ENCODE peak calls at places on chromosomes 5 and 9, in seven cellular contexts. X, O, E, T, U, L and V are unnamed samples.

GRCh38 chr9:75992480-75993206 is 102.2 kb downstream of the PCSK5 start:
- DNase-seq in T (no peak), L (no peak), O (no peak), E (peak; percentile 21), X (no peak), U (no peak), V (no peak)

GRCh38 chr9:89808076-89808701 is 203.4 kb downstream of the GADD45G start:
- DNase-seq in L (no peak), T (no peak), X (peak; percentile 51), E (no peak), O (no peak), U (no peak), V (no peak)

GRCh38 chr5:135304352-135305221 is 94.4 kb downstream of the MACROH2A1 start:
- DNase-seq in X (peak; percentile 33), O (no peak), L (peak; percentile 6), E (no peak), T (no peak), U (no peak), V (no peak)

GRCh38 chr5:120873083-120873482 is 409.0 kb downstream of the PRR16 start:
- DNase-seq in X (peak; percentile 29), L (peak; percentile 4), E (peak; percentile 5), T (no peak), U (no peak), O (no peak), V (no peak)

GRCh38 chr9:114180701-114181582 is 25.6 kb downstream of the COL27A1 start:
- DNase-seq in U (no peak), O (no peak), X (peak; percentile 45), L (peak; percentile 79), E (no peak), T (no peak), V (no peak)

GRCh38 chr5:51860532-51861018 is 477.3 kb downstream of the ISL1 start:
- DNase-seq in T (no peak), O (peak; percentile 82), X (no peak), E (no peak), L (no peak), U (no peak), V (no peak)

GRCh38 chr5:143376911-143377838 is 26.3 kb downstream of the NR3C1 start:
- DNase-seq in L (peak; percentile 25), O (peak; percentile 78), X (peak; percentile 50), U (no peak), T (peak; percentile 77), E (peak; percentile 78), V (no peak)

GRCh38 chr9:13171261-13171660 is 108.2 kb downstream of the MPDZ start:
- DNase-seq in X (no peak), U (no peak), T (no peak), O (no peak), L (peak; percentile 37), E (no peak), V (no peak)

GRCh38 chr9:129145841-129146292 is 32.2 kb downstream of the IER5L start:
- DNase-seq in O (no peak), L (peak; percentile 98), E (no peak), T (peak; percentile 74), U (no peak), X (peak; percentile 98), V (no peak)

GRCh38 chr5:58066076-58066475 is 393.8 kb downstream of the PLK2 start:
- DNase-seq in E (no peak), O (no peak), U (no peak), T (no peak), L (no peak), X (no peak), V (no peak)

GRCh38 chr9:69078581-69078980 is 43.0 kb downstream of the FXN start:
- DNase-seq in O (no peak), X (peak; percentile 38), T (no peak), L (peak; percentile 94), E (no peak), U (no peak), V (no peak)

GRCh38 chr9:37105169-37105750 is 15.1 kb upstream of the ZCCHC7 start:
- DNase-seq in E (peak; percentile 27), T (no peak), U (no peak), L (no peak), O (no peak), X (no peak), V (no peak)

GRCh38 chr5:16930487-16930886 is 5.6 kb downstream of the MYO10 start:
- DNase-seq in X (peak; percentile 35), L (no peak), O (no peak), T (no peak), E (no peak), U (no peak), V (no peak)

GRCh38 chr5:66285343-66285942 is 141.3 kb downstream of the SREK1 start:
- DNase-seq in T (no peak), E (no peak), O (no peak), L (no peak), X (no peak), U (no peak), V (no peak)

GRCh38 chr9:93579711-93580516 is 3.5 kb downstream of the PHF2 start:
- DNase-seq in E (no peak), T (no peak), X (no peak), O (no peak), U (no peak), L (no peak), V (no peak)

GRCh38 chr5:168227973-168228615 is 63.4 kb upstream of the WWC1 start:
- DNase-seq in O (no peak), X (no peak), E (no peak), T (no peak), L (peak; percentile 50), U (no peak), V (no peak)

GRCh38 chr9:83620841-83621636 is 1.9 kb upstream of the IDNK start:
- DNase-seq in T (peak; percentile 71), O (peak; percentile 64), X (peak; percentile 53), L (peak; percentile 67), U (no peak), E (peak; percentile 60), V (peak; percentile 53)

GRCh38 chr5:140633081-140633471 is at the start of gene CD14:
- DNase-seq in X (peak; percentile 32), U (no peak), O (peak; percentile 43), L (peak; percentile 46), T (no peak), E (peak; percentile 77), V (no peak)

GRCh38 chr5:74514888-74515551 is 125.5 kb downstream of the ENC1 start:
- DNase-seq in X (no peak), O (no peak), E (no peak), U (no peak), T (no peak), L (no peak), V (no peak)

DNA sequence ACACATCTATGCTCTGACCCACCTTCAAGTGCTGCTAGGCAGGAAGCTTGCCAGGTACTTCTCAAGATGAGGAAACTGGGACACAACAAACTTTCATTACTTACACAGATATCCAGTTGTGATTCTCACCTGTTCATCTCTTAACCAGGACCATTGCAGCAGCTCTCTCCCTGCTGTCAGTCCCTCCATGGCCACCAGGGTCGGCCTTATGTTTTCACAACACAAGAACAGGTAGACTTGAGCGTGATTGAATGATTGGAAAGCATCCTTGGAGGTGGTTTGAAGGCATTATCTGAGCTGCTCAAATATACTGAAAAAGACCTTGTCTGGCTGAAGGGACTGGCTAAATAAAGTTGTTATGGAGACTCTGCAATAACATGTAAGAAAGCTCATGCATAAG is 94.4 kb downstream of the MTREX start:
- DNase-seq in E (peak; percentile 20), U (no peak), O (no peak), L (no peak), T (no peak), X (no peak), V (no peak)
- TF ChIP-seq CTCF in E (peak; percentile 40), U (no peak), O (peak; percentile 17), L (peak; percentile 38), T (peak; percentile 61), X (peak; percentile 28), V (peak; percentile 46)

DNA sequence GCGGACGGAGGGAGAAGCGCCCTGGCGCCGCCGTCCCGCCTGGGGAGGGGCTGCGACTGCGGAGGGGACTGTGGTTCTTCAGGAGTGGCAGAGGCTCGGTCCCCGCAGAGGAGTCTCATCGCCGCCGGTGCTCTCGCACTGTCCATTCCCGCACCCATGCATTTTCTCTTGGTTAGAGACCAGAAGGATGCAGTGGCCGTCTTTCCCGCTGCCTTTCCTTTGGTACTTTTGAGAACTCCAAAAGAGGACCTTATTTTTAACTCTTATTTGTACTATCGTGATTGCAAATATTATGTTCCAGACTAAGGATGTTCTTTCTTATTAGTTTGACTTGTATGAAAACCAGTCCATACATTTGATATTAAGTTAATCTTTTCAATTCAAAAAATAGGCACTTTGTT is 611 bp downstream of the ZFYVE16 start:
- DNase-seq in U (no peak), T (peak; percentile 76), E (peak; percentile 66), O (peak; percentile 52), L (peak; percentile 50), X (no peak), V (peak; percentile 68)
- TF ChIP-seq CTCF in U (no peak), T (no peak), E (peak; percentile 38), O (no peak), L (peak; percentile 40), X (peak; percentile 13), V (no peak)

DNA sequence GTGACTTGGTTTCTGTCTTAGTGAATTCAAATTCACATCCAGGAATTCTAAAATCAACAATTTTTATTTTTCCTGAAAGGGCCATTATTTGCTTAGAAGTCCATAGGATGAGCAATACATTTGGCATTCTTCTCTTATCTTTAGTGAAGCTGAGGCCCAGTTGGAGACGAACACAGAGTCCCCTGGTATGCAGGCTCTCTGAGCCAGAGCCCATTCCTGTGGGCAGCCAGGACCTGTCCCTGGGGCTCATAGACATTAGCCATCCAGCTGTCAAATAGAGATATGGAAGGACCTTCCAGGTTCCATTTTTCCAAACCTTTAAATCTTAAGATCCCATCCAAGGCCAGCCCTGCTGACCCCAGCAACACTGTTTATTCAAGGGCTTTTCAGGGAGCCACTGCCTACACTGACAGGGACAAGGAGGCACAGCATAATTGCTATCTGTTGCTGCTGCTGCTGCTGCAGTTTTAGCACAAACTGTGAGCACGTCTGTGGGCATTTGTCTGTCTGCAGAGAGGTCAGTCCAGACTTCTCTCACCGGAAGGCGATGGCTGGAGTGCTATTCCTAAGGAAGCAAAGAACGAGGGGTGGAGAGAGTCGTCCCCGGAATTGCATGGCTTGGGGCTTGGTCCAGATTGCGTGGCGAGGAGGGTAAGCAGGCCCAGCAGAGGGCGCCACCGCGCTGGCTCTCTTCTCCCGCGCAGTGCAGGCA is 639.0 kb downstream of the CCDC171 start:
- DNase-seq in O (peak; percentile 74), E (peak; percentile 57), X (peak; percentile 94), T (peak; percentile 84), L (peak; percentile 94), U (no peak), V (peak; percentile 86)
- TF ChIP-seq CTCF in O (peak; percentile 73), E (peak; percentile 84), X (peak; percentile 86), T (peak; percentile 90), L (peak; percentile 90), U (peak; percentile 17), V (peak; percentile 88)

GRCh38 chr5:153970496-153970895 is 68.2 kb downstream of the FAM114A2 start:
- DNase-seq in L (no peak), T (no peak), X (no peak), U (no peak), E (no peak), O (no peak), V (no peak)

GRCh38 chr5:153972240-153972639 is 66.5 kb downstream of the FAM114A2 start:
- DNase-seq in U (no peak), E (no peak), L (no peak), X (no peak), T (no peak), O (no peak), V (no peak)

GRCh38 chr5:153969563-153969895 is 69.2 kb downstream of the FAM114A2 start:
- DNase-seq in X (no peak), T (no peak), O (no peak), U (no peak), E (no peak), L (no peak), V (no peak)

GRCh38 chr5:153974813-153975163 is 63.9 kb downstream of the FAM114A2 start:
- DNase-seq in U (no peak), X (no peak), E (no peak), L (no peak), O (no peak), T (no peak), V (no peak)

GRCh38 chr5:153974131-153974812 is 64.4 kb downstream of the FAM114A2 start:
- DNase-seq in L (peak; percentile 71), X (peak; percentile 43), E (peak; percentile 46), U (no peak), T (peak; percentile 44), O (peak; percentile 69), V (peak; percentile 36)
- TF ChIP-seq CTCF in L (peak; percentile 72), X (peak; percentile 77), E (peak; percentile 76), U (peak; percentile 63), T (peak; percentile 82), O (peak; percentile 78), V (peak; percentile 86)